ENCODE peak calls at places on chromosome 2, in ten cellular contexts. Y is aorta; C is Right ventricle myocardium superior; K is AG04449; Q is A549; W is thoracic aorta; J is Calu3; T is MCF 10A; S is activated CD4-positive, alpha-beta T cell treated with anti-CD3 and anti-CD28 coated beads, Interleukin-2, amount 50 U/mL, for 1 hour; P is activated CD8-positive, alpha-beta memory T cell treated with anti-CD3 and anti-CD28 coated beads, Interleukin-2, amount 50 U/mL, for 48 hours. E is an unnamed sample.

GRCh38 chr2:45257820-45258219 is 248.6 kb upstream of the SIX2 start:
- DNase-seq in Y (no peak), C (no peak), K (no peak), Q (no peak), W (no peak), J (no peak), T (no peak), S (no peak), P (no peak), E (peak)

GRCh38 chr2:66070717-66071602 is 364.0 kb upstream of the MEIS1 start:
- DNase-seq in Y (no peak), C (no peak), K (no peak), Q (no peak), W (no peak), J (no peak), T (no peak), S (no peak), P (no peak), E (peak)

GRCh38 chr2:60331106-60331809 is 222.2 kb downstream of the BCL11A start:
- DNase-seq in Y (no peak), C (no peak), K (no peak), Q (no peak), W (no peak), J (no peak), T (no peak), S (no peak), P (no peak), E (no peak)

GRCh38 chr2:206250041-206250897 is 24.2 kb upstream of the ZDBF2 start:
- DNase-seq in Y (no peak), C (no peak), K (no peak), Q (peak), W (no peak), J (peak), T (no peak), S (no peak), P (no peak), E (no peak)

GRCh38 chr2:102141915-102142828 is at the start of gene IL1R1:
- DNase-seq in Y (peak), C (peak), K (no peak), Q (peak), W (no peak), J (peak), T (peak), S (no peak), P (no peak), E (peak)

GRCh38 chr2:216445489-216445888 is 33.2 kb downstream of the SMARCAL1 start:
- DNase-seq in Y (no peak), C (no peak), K (no peak), Q (no peak), W (no peak), J (no peak), T (no peak), S (no peak), P (no peak), E (peak)

GRCh38 chr2:177026253-177026652 is 186.3 kb upstream of the HNRNPA3 start:
- DNase-seq in Y (no peak), C (no peak), K (no peak), Q (no peak), W (no peak), J (no peak), T (no peak), S (no peak), P (no peak), E (no peak)

GRCh38 chr2:111048856-111049551 is 71.7 kb upstream of the BCL2L11 start:
- DNase-seq in Y (no peak), C (no peak), K (no peak), Q (no peak), W (no peak), J (no peak), T (no peak), S (no peak), P (no peak), E (no peak)

GRCh38 chr2:233173115-233173514 is 78.4 kb upstream of the ATG16L1 start:
- DNase-seq in Y (no peak), C (no peak), K (no peak), Q (no peak), W (no peak), J (no peak), T (no peak), S (no peak), P (no peak), E (no peak)

GRCh38 chr2:54772110-54772509 is 48.6 kb downstream of the EML6 start:
- DNase-seq in Y (no peak), C (no peak), K (no peak), Q (no peak), W (no peak), J (no peak), T (peak), S (no peak), P (no peak), E (no peak)

GRCh38 chr2:108199726-108200125 is 40.0 kb upstream of the SULT1C3 start:
- DNase-seq in Y (no peak), C (no peak), K (peak), Q (no peak), W (no peak), J (no peak), T (peak), S (no peak), P (no peak), E (no peak)

GRCh38 chr2:113376935-113377445 is 60.5 kb upstream of the ZNG1B start:
- DNase-seq in Y (no peak), C (no peak), K (no peak), Q (no peak), W (no peak), J (no peak), T (no peak), S (no peak), P (no peak), E (no peak)

GRCh38 chr2:120763516-120763915 is 27.8 kb downstream of the GLI2 start:
- DNase-seq in Y (peak), C (no peak), K (no peak), Q (peak), W (no peak), J (no peak), T (peak), S (no peak), P (no peak), E (no peak)

GRCh38 chr2:40016151-40016885 is 237.3 kb upstream of the THUMPD2 start:
- DNase-seq in Y (no peak), C (no peak), K (no peak), Q (no peak), W (no peak), J (no peak), T (no peak), S (no peak), P (no peak), E (no peak)

GRCh38 chr2:128535928-128536327 is 217.3 kb upstream of the HS6ST1 start:
- DNase-seq in Y (no peak), C (no peak), K (peak), Q (no peak), W (no peak), J (no peak), T (peak), S (no peak), P (no peak), E (no peak)

GRCh38 chr2:175003875-175004729 is 1.1 kb downstream of the CHN1 start:
- DNase-seq in Y (no peak), C (no peak), K (no peak), Q (peak), W (no peak), J (no peak), T (peak), S (no peak), P (no peak), E (peak)

GRCh38 chr2:74146929-74147728 is 583 bp downstream of the BOLA3 start:
- DNase-seq in Y (no peak), C (no peak), K (no peak), Q (peak), W (no peak), J (no peak), T (peak), S (no peak), P (no peak), E (peak)

GRCh38 chr2:161436411-161436810 is 20.3 kb downstream of the TBR1 start:
- DNase-seq in Y (no peak), C (no peak), K (peak), Q (no peak), W (no peak), J (no peak), T (peak), S (no peak), P (no peak), E (no peak)

GRCh38 chr2:119827866-119828507 is 68.3 kb downstream of the PTPN4 start:
- DNase-seq in Y (no peak), C (no peak), K (no peak), Q (no peak), W (no peak), J (no peak), T (peak), S (no peak), P (no peak), E (no peak)

GRCh38 chr2:11995381-11995947 is 249.0 kb downstream of the LPIN1 start:
- DNase-seq in Y (no peak), C (no peak), K (no peak), Q (no peak), W (no peak), J (no peak), T (no peak), S (no peak), P (no peak), E (no peak)

GRCh38 chr2:40041983-40042382 is 262.9 kb upstream of the THUMPD2 start:
- DNase-seq in Y (no peak), C (no peak), K (no peak), Q (no peak), W (no peak), J (peak), T (peak), S (no peak), P (no peak), E (no peak)

GRCh38 chr2:26927221-26927620 is 43.2 kb upstream of the MAPRE3 start:
- DNase-seq in Y (peak), C (no peak), K (no peak), Q (no peak), W (no peak), J (no peak), T (no peak), S (no peak), P (no peak), E (no peak)

GRCh38 chr2:55502590-55503141 is 16.9 kb upstream of the CFAP36 start:
- DNase-seq in Y (no peak), C (no peak), K (no peak), Q (no peak), W (no peak), J (no peak), T (no peak), S (no peak), P (no peak), E (no peak)

GRCh38 chr2:85312404-85312803 is 15.4 kb downstream of the TGOLN2 start:
- DNase-seq in Y (no peak), C (no peak), K (no peak), Q (no peak), W (no peak), J (no peak), T (peak), S (no peak), P (no peak), E (no peak)

GRCh38 chr2:222272446-222273035 is 26.3 kb downstream of the PAX3 start:
- DNase-seq in Y (no peak), C (no peak), K (no peak), Q (no peak), W (no peak), J (no peak), T (no peak), S (no peak), P (no peak), E (peak)

GRCh38 chr2:145027073-145027459 is 507.1 kb upstream of the ZEB2 start:
- DNase-seq in Y (no peak), C (no peak), K (no peak), Q (no peak), W (no peak), J (no peak), T (no peak), S (no peak), P (no peak), E (no peak)

E was measured in NCI-H146.